ENCODE peak calls at places on chromosomes 1 and 21, in seven cellular contexts. A is prostate gland, K is left ventricle myocardium inferior, S is GM23248, O is iPS DF 6.9, X is kidney, N is cardiac muscle cell. V is an unnamed sample.

GRCh38 chr1:17232759-17233661 is 15.9 kb upstream of the PADI3 start:
- DNase-seq in O (no peak), S (peak; percentile 89), N (peak; percentile 62), X (no peak), K (no peak), A (peak; percentile 42), V (no peak)

GRCh38 chr1:61518670-61519400 is 206.1 kb downstream of the TM2D1 start:
- DNase-seq in O (no peak), K (no peak), A (no peak), N (no peak), X (no peak), S (peak; percentile 18), V (no peak)

GRCh38 chr1:63746129-63746864 is 27.5 kb upstream of the ROR1 start:
- DNase-seq in N (peak; percentile 59), A (no peak), S (peak; percentile 42), O (no peak), K (no peak), X (peak; percentile 62), V (no peak)

GRCh38 chr1:230772457-230773395 is 25.5 kb downstream of the CAPN9 start:
- DNase-seq in S (peak; percentile 77), K (peak; percentile 57), X (no peak), N (peak; percentile 89), O (no peak), A (peak; percentile 67), V (peak; percentile 75)

GRCh38 chr1:175146535-175147213 is 45.9 kb downstream of the KIAA0040 start:
- DNase-seq in O (peak; percentile 84), A (peak; percentile 16), N (peak; percentile 71), S (peak; percentile 68), K (peak; percentile 67), X (peak; percentile 81), V (peak; percentile 60)

GRCh38 chr1:12143631-12144155 is 23.1 kb upstream of the TNFRSF1B start:
- DNase-seq in A (peak; percentile 33), O (no peak), N (peak; percentile 98), X (peak; percentile 91), S (peak; percentile 78), K (peak; percentile 79), V (peak; percentile 72)

GRCh38 chr1:199490804-199491527 is 536.5 kb upstream of the NR5A2 start:
- DNase-seq in O (no peak), N (peak; percentile 1), K (no peak), A (no peak), S (peak; percentile 34), X (no peak), V (no peak)

GRCh38 chr1:59499956-59500569 is 203.2 kb downstream of the FGGY start:
- DNase-seq in S (no peak), K (no peak), N (no peak), X (no peak), O (no peak), A (no peak), V (no peak)

GRCh38 chr1:159826436-159827101 is at the start of gene SLAMF8:
- DNase-seq in N (peak; percentile 44), K (peak; percentile 36), S (peak; percentile 40), X (no peak), A (no peak), O (no peak), V (peak; percentile 45)

GRCh38 chr1:53686371-53687267 is 52.3 kb downstream of the GLIS1 start:
- DNase-seq in K (no peak), X (no peak), N (peak; percentile 10), O (no peak), S (no peak), A (no peak), V (no peak)

GRCh38 chr1:67350783-67351182 is 43.1 kb downstream of the IL12RB2 start:
- DNase-seq in N (no peak), A (no peak), S (no peak), O (no peak), X (no peak), K (no peak), V (no peak)

GRCh38 chr1:212037900-212038299 is 2.4 kb downstream of the DTL start:
- DNase-seq in O (no peak), K (no peak), A (no peak), N (no peak), X (no peak), S (peak; percentile 38), V (no peak)

GRCh38 chr1:42873670-42874069 is 27.3 kb downstream of the ZNF691 start:
- DNase-seq in S (no peak), A (no peak), K (no peak), O (no peak), X (no peak), N (no peak), V (no peak)

GRCh38 chr1:31579374-31579773 is 3.1 kb downstream of the TINAGL1 start:
- DNase-seq in O (no peak), A (no peak), X (peak; percentile 85), K (peak; percentile 44), S (no peak), N (peak; percentile 49), V (peak; percentile 74)

GRCh38 chr1:201982082-201982922 is at the start of gene RNPEP:
- DNase-seq in X (peak; percentile 87), K (peak; percentile 84), A (peak; percentile 67), S (peak; percentile 91), N (peak; percentile 72), O (no peak), V (peak; percentile 80)

GRCh38 chr1:231037585-231038517 is 2.2 kb downstream of the FAM89A start:
- DNase-seq in N (peak; percentile 31), A (no peak), S (no peak), X (no peak), O (no peak), K (no peak), V (no peak)

GRCh38 chr1:197224160-197224559 is 43.9 kb upstream of the CRB1 start:
- DNase-seq in A (no peak), N (no peak), K (no peak), O (no peak), X (no peak), S (peak; percentile 26), V (no peak)

GRCh38 chr1:172394167-172394751 is 26.2 kb upstream of the C1orf105 start:
- DNase-seq in K (no peak), X (no peak), A (no peak), O (no peak), N (no peak), S (peak; percentile 49), V (no peak)

GRCh38 chr1:213162338-213162737 is 111.3 kb downstream of the RPS6KC1 start:
- DNase-seq in K (no peak), S (peak; percentile 58), X (no peak), A (no peak), O (no peak), N (peak; percentile 85), V (peak; percentile 33)

GRCh38 chr1:184156521-184157395 is 105.2 kb downstream of the TSEN15 start:
- DNase-seq in O (no peak), S (no peak), X (no peak), N (no peak), K (no peak), A (no peak), V (no peak)

GRCh38 chr1:24803987-24804530 is 58.8 kb downstream of the CLIC4 start:
- DNase-seq in N (no peak), K (no peak), X (no peak), O (no peak), S (no peak), A (no peak), V (no peak)

GRCh38 chr1:76247261-76247852 is 172.8 kb downstream of the ST6GALNAC3 start:
- DNase-seq in O (no peak), S (no peak), X (no peak), K (no peak), A (no peak), N (no peak), V (no peak)

GRCh38 chr1:98662354-98662665 is 789 bp downstream of the SNX7 start:
- DNase-seq in A (no peak), X (no peak), N (peak; percentile 56), K (no peak), S (no peak), O (no peak), V (no peak)

GRCh38 chr1:83692524-83693336 is 306.2 kb downstream of the TTLL7 start:
- DNase-seq in O (peak; percentile 45), A (no peak), N (peak; percentile 30), S (peak; percentile 9), X (peak; percentile 42), K (no peak), V (no peak)

GRCh38 chr1:168835791-168836190 is 106.8 kb upstream of the DPT start:
- DNase-seq in A (no peak), X (no peak), S (no peak), O (no peak), K (no peak), N (no peak), V (no peak)

GRCh38 chr21:30057108-30057507 is 109.5 kb downstream of the CLDN17 start:
- DNase-seq in A (no peak), N (no peak), K (no peak), O (no peak), X (no peak), S (no peak), V (no peak)

GRCh38 chr1:153697873-153698647 is 19.6 kb downstream of the NPR1 start:
- DNase-seq in S (peak; percentile 63), N (peak; percentile 89), X (peak; percentile 87), O (no peak), K (peak; percentile 79), A (no peak), V (peak; percentile 81)

GRCh38 chr1:234751678-234752077 is 141.7 kb upstream of the IRF2BP2 start:
- DNase-seq in X (no peak), K (no peak), S (no peak), N (no peak), A (no peak), O (no peak), V (no peak)
- H3K36me3 ChIP-seq in X (no peaks in the 10 kb centered on the region), K (no peaks in the 10 kb centered on the region), S (no peaks in the 10 kb centered on the region), N (no peaks in the 10 kb centered on the region), A (no peaks in the 10 kb centered on the region), O (no peaks in the 10 kb centered on the region), V (no peaks in the 10 kb centered on the region)

GRCh38 chr21:33608559-33608958 is 20.1 kb upstream of the DONSON start:
- DNase-seq in A (no peak), X (no peak), O (no peak), N (peak; percentile 72), S (peak; percentile 60), K (no peak), V (no peak)
- H3K36me3 ChIP-seq in A (no peaks in the 10 kb centered on the region), X (peaks cover 13% of the 10 kb centered on the region), O (no peaks in the 10 kb centered on the region), N (peaks cover 30% of the 10 kb centered on the region), S (peaks cover 28% of the 10 kb centered on the region), K (peaks cover 56% of the 10 kb centered on the region), V (no peaks in the 10 kb centered on the region)

DNA sequence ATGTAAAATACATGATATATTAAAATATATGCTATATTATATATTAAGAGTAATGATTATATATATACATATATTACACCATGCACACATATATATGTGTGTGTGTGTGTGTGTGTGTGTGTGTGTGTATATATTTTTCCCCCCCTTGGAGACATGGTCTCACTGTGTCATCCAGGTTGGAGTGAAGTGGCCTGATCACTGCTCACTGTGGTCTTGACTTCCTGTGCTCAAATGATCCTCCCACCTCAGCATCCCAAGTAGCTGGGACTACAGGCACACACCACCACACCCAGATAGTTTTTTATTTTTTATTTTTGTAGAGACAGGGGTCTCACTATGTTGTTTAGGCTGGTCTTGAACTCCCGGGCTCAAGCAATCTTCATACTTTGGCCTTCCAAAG is 54.4 kb upstream of the RBM34 start:
- DNase-seq in X (no peak), S (no peak), K (no peak), N (no peak), A (no peak), O (no peak), V (no peak)
- H3K36me3 ChIP-seq in X (peaks cover 20% of the 10 kb centered on the region), S (peaks cover 29% of the 10 kb centered on the region), K (peaks cover 49% of the 10 kb centered on the region), N (peaks cover 46% of the 10 kb centered on the region), A (no peaks in the 10 kb centered on the region), O (no peaks in the 10 kb centered on the region), V (peaks cover 66% of the 10 kb centered on the region)

DNA sequence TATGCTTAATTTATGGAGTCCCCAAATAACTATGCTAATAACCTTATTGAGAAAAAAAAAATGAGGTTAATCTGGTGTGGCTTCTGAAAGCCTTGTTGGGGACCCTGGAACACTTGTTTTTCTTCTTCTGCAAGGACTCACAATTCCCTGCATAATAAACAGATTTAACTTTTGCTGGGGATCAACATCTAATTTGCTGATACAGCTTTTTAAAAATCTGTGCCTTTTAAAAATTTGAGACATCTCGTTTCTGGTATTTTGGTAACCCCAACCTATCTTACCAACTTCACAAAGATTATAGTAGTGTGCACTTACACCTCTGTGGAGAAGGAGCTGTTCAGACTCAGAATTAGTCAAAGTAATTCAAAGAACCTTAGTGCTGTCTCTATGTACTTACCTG is 23.0 kb downstream of the EXO1 start:
- DNase-seq in X (no peak), A (no peak), N (no peak), K (no peak), S (no peak), O (no peak), V (no peak)
- H3K36me3 ChIP-seq in X (no peaks in the 10 kb centered on the region), A (no peaks in the 10 kb centered on the region), N (peaks cover 3% of the 10 kb centered on the region), K (no peaks in the 10 kb centered on the region), S (no peaks in the 10 kb centered on the region), O (peaks cover 9% of the 10 kb centered on the region), V (no peaks in the 10 kb centered on the region)

V was measured in heart left ventricle.